ENCODE peak calls at places on chromosomes 12 and 14, in eight cellular contexts. L is transverse colon, S is stomach, H is GM12878, B is HCT116, Z is SK-N-SH, W is upper lobe of left lung, R is sigmoid colon. M is an unnamed sample.
A peak's percentile ranks its signal among the peaks of the same experiment; 100 is the strongest.

GRCh38 chr12:54588110-54588831 is at the start of gene PPP1R1A:
- DNase-seq in L (peak; percentile 12), S (peak; percentile 51), H (no peak), B (no peak), Z (peak; percentile 51), W (peak; percentile 86), R (no peak), M (no peak)

GRCh38 chr12:39124768-39125167 is 219.4 kb upstream of the CPNE8 start:
- DNase-seq in L (no peak), S (no peak), H (no peak), B (no peak), Z (no peak), W (no peak), R (no peak), M (no peak)

GRCh38 chr12:40058721-40059190 is 47.1 kb downstream of the SLC2A13 start:
- DNase-seq in L (no peak), S (no peak), H (no peak), B (no peak), Z (no peak), W (no peak), R (no peak), M (no peak)

GRCh38 chr14:100860556-100861187 is 34.8 kb downstream of the MEG3 start:
- DNase-seq in L (no peak), S (no peak), H (no peak), B (no peak), Z (no peak), W (peak; percentile 49), R (no peak), M (no peak)

GRCh38 chr12:26701604-26702215 is 131.3 kb downstream of the ITPR2 start:
- DNase-seq in L (no peak), S (no peak), H (no peak), B (peak; percentile 28), Z (peak; percentile 19), W (no peak), R (no peak), M (no peak)

GRCh38 chr14:28298156-28298555 is 468.4 kb upstream of the FOXG1 start:
- DNase-seq in L (no peak), S (no peak), H (no peak), B (no peak), Z (no peak), W (no peak), R (no peak), M (no peak)

GRCh38 chr12:63138484-63138883 is 12.5 kb downstream of the AVPR1A start:
- DNase-seq in L (no peak), S (no peak), H (no peak), B (no peak), Z (no peak), W (no peak), R (no peak), M (no peak)

GRCh38 chr14:31201111-31201510 is 6.5 kb downstream of the HECTD1 start:
- DNase-seq in L (no peak), S (no peak), H (no peak), B (no peak), Z (no peak), W (no peak), R (no peak), M (no peak)

GRCh38 chr12:81231574-81232368 is 153.9 kb downstream of the ACSS3 start:
- DNase-seq in L (no peak), S (no peak), H (no peak), B (no peak), Z (no peak), W (no peak), R (no peak), M (no peak)

GRCh38 chr14:22887990-22888378 is 5.0 kb downstream of the REM2 start:
- DNase-seq in L (peak; percentile 62), S (no peak), H (peak; percentile 53), B (no peak), Z (no peak), W (no peak), R (no peak), M (no peak)

GRCh38 chr12:29102739-29103138 is 46.3 kb upstream of the FAR2 start:
- DNase-seq in L (no peak), S (no peak), H (no peak), B (no peak), Z (no peak), W (no peak), R (no peak), M (no peak)

GRCh38 chr12:130152386-130152785 is 9.9 kb upstream of the FZD10 start:
- DNase-seq in L (no peak), S (no peak), H (no peak), B (no peak), Z (no peak), W (no peak), R (no peak), M (no peak)

GRCh38 chr12:14768823-14769405 is 34.4 kb downstream of the WBP11 start:
- DNase-seq in L (peak; percentile 29), S (peak; percentile 33), H (peak; percentile 30), B (no peak), Z (no peak), W (no peak), R (peak; percentile 65), M (no peak)

GRCh38 chr14:39229222-39229543 is 4.5 kb upstream of the MIA2 start:
- DNase-seq in L (no peak), S (no peak), H (no peak), B (no peak), Z (no peak), W (no peak), R (no peak), M (no peak)

GRCh38 chr12:685388-685787 is 22.1 kb upstream of the NINJ2 start:
- DNase-seq in L (peak; percentile 47), S (no peak), H (peak; percentile 88), B (no peak), Z (no peak), W (no peak), R (no peak), M (no peak)

GRCh38 chr12:86698581-86698980 is 442.4 kb upstream of the MGAT4C start:
- DNase-seq in L (no peak), S (no peak), H (no peak), B (no peak), Z (no peak), W (no peak), R (no peak), M (no peak)

GRCh38 chr12:953776-954175 is 4.3 kb upstream of the RAD52 start:
- DNase-seq in L (no peak), S (no peak), H (no peak), B (no peak), Z (no peak), W (no peak), R (no peak), M (no peak)

GRCh38 chr12:104226672-104227071 is 11.1 kb downstream of the TXNRD1 start:
- DNase-seq in L (no peak), S (no peak), H (no peak), B (no peak), Z (no peak), W (no peak), R (no peak), M (no peak)

GRCh38 chr14:89534896-89535615 is 118.0 kb upstream of the FOXN3 start:
- DNase-seq in L (no peak), S (no peak), H (no peak), B (no peak), Z (no peak), W (no peak), R (no peak), M (no peak)

GRCh38 chr14:50985124-50985815 is 41.0 kb upstream of the PYGL start:
- DNase-seq in L (no peak), S (no peak), H (no peak), B (no peak), Z (no peak), W (peak; percentile 28), R (peak; percentile 56), M (no peak)

GRCh38 chr12:30877110-30877875 is 49.3 kb upstream of the TSPAN11 start:
- DNase-seq in L (no peak), S (no peak), H (no peak), B (no peak), Z (no peak), W (no peak), R (no peak), M (no peak)

GRCh38 chr12:31589582-31589895 is 1.4 kb downstream of the DENND5B start:
- DNase-seq in L (no peak), S (no peak), H (no peak), B (no peak), Z (no peak), W (peak; percentile 89), R (no peak), M (no peak)

GRCh38 chr14:54211562-54212308 is 185.1 kb upstream of the CDKN3 start:
- DNase-seq in L (no peak), S (no peak), H (no peak), B (peak; percentile 64), Z (no peak), W (no peak), R (no peak), M (no peak)

DNA sequence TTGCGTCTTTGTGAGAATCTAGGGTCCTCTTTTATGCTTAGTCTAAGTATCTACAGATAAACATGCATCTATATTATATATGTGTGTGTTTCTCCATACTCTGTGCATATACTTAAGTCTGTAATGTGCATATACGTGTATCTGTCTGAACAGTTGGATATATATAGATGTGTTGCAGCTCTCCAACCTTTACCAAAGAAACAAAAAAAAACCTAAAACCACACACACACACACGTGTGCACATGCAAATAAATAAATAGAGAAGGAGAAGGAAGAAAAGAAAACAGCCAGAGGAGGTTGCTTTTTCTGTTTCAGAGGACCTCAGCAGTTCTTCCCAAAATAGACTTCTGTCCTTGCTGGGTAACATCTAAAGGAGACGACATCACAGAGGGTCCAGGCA is 244.9 kb downstream of the CACNA1C start:
- DNase-seq in L (no peak), S (no peak), H (no peak), B (no peak), Z (no peak), W (no peak), R (no peak), M (no peak)
- H3K4me1 ChIP-seq in L (peaks cover 7% of the 10 kb centered on the region), S (no peaks in the 10 kb centered on the region), H (peaks cover 43% of the 10 kb centered on the region), B (no peaks in the 10 kb centered on the region), Z (no peaks in the 10 kb centered on the region), W (peaks cover 5% of the 10 kb centered on the region), R (no peaks in the 10 kb centered on the region), M (peaks cover 3% of the 10 kb centered on the region)

DNA sequence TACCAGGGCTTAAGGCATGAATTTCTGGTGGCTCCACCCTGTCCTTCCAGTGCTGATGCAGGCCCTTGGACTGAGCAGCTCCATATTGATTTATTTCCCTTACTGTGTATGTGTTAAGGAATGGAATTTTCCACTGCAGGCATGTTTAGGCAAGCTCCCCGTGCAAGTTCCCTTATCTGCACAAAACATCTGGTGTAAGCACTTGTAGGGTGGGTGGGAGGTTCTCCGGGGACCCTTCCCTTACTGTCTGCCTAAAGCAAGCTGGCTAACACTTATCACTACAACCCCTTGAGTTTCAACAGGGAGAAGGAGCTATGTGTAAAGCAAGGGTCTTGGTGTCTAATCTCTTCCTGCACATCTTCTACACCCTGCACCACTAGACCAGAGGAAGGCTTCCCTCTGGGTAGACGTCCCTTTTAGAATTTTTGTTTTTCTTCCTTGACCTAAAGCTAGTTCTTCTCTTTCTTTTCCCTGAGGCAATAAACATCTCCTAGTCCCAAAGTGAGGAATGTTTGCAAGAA is 22.0 kb upstream of the DRAM1 start:
- DNase-seq in L (no peak), S (no peak), H (no peak), B (no peak), Z (no peak), W (no peak), R (no peak), M (no peak)
- TF ChIP-seq POLR2AphosphoS5 in L (no peak), S (no peak), H (no peak), B (no peak), Z (no peak), W (no peak), R (no peak), M (no peak)

GRCh38 chr12:109951136-109951535 is 45.0 kb downstream of the GIT2 start:
- DNase-seq in L (no peak), S (no peak), H (no peak), B (peak; percentile 31), Z (no peak), W (no peak), R (no peak), M (no peak)
- H3K4me1 ChIP-seq in L (peaks cover 29% of the 10 kb centered on the region), S (no peaks in the 10 kb centered on the region), H (peaks cover 11% of the 10 kb centered on the region), B (peaks cover 37% of the 10 kb centered on the region), Z (peaks cover 60% of the 10 kb centered on the region), W (peaks cover 15% of the 10 kb centered on the region), R (no peaks in the 10 kb centered on the region), M (no peaks in the 10 kb centered on the region)

GRCh38 chr14:46472261-46472660 is 179.3 kb downstream of the RPL10L start:
- DNase-seq in L (no peak), S (no peak), H (no peak), B (no peak), Z (no peak), W (no peak), R (no peak), M (no peak)
- TF ChIP-seq POLR2AphosphoS5 in L (no peak), S (no peak), H (no peak), B (no peak), Z (no peak), W (no peak), R (no peak), M (no peak)